ENCODE peak calls at places on chromosomes 6 and 20, in ten cellular contexts. A is IMR-90; Z is ovary; R is HuH-7; X is stimulated activated CD4-positive, alpha-beta T cell treated with anti-CD3 and anti-CD28 coated beads, Interleukin-15, amount 100 ng/mL, for 24 hours; O is NCI-H2081; F is SIG-M5; U is skeletal muscle cell; T is neural crest cell; S is A549. E is an unnamed sample.

GRCh38 chr6:148349466-148349865 is 6.8 kb downstream of the SASH1 start:
- DNase-seq in A (no peak), Z (no peak), R (no peak), X (no peak), O (no peak), F (no peak), U (no peak), T (no peak), S (no peak), E (no peak)

GRCh38 chr6:36908758-36909157 is 23.0 kb downstream of the C6orf89 start:
- DNase-seq in A (no peak), Z (no peak), R (no peak), X (no peak), O (no peak), F (no peak), U (no peak), T (no peak), S (no peak), E (no peak)

GRCh38 chr20:4076671-4077070 is 61.3 kb upstream of the RNF24 start:
- DNase-seq in A (peak), Z (no peak), R (no peak), X (no peak), O (no peak), F (no peak), U (peak), T (no peak), S (no peak), E (no peak)

GRCh38 chr20:23926941-23927872 is 47.7 kb upstream of the CST5 start:
- DNase-seq in A (no peak), Z (no peak), R (no peak), X (no peak), O (no peak), F (no peak), U (no peak), T (no peak), S (no peak), E (no peak)

GRCh38 chr6:10000461-10000992 is 414.3 kb downstream of the TFAP2A start:
- DNase-seq in A (peak), Z (no peak), R (no peak), X (no peak), O (no peak), F (no peak), U (no peak), T (no peak), S (peak), E (no peak)

GRCh38 chr6:142700032-142700431 is 244.9 kb downstream of the HIVEP2 start:
- DNase-seq in A (no peak), Z (no peak), R (no peak), X (no peak), O (no peak), F (no peak), U (no peak), T (no peak), S (no peak), E (no peak)

GRCh38 chr6:76342611-76343160 is 270.2 kb upstream of the IMPG1 start:
- DNase-seq in A (no peak), Z (no peak), R (no peak), X (no peak), O (no peak), F (no peak), U (no peak), T (no peak), S (no peak), E (no peak)

GRCh38 chr20:58749979-58750378 is 57.4 kb downstream of the NPEPL1 start:
- DNase-seq in A (no peak), Z (no peak), R (no peak), X (no peak), O (no peak), F (no peak), U (no peak), T (no peak), S (no peak), E (no peak)

GRCh38 chr20:13221673-13222318 is 722 bp downstream of the ISM1 start:
- DNase-seq in A (peak), Z (no peak), R (peak), X (peak), O (peak), F (no peak), U (no peak), T (peak), S (peak), E (peak)

GRCh38 chr20:10074513-10074912 is 39.7 kb downstream of the ANKEF1 start:
- DNase-seq in A (peak), Z (no peak), R (no peak), X (no peak), O (no peak), F (no peak), U (peak), T (no peak), S (peak), E (peak)

E was measured in LoVo.